ENCODE peak calls at places on chromosome 4, in five cellular contexts. G is cardiac muscle cell, E is K562, Q is heart right ventricle, V is psoas muscle. C is an unnamed sample.

GRCh38 chr4:70372760-70373159 is 10.2 kb upstream of the SMR3B start:
- DNase-seq in G (no peak), E (no peak), Q (no peak), V (no peak), C (no peak)

GRCh38 chr4:3292571-3293409 is at the start of gene RGS12:
- DNase-seq in G (peak; percentile 96), E (peak; percentile 92), Q (peak; percentile 96), V (peak; percentile 98), C (peak; percentile 58)

GRCh38 chr4:168164915-168165548 is 72.7 kb downstream of the ANXA10 start:
- DNase-seq in G (no peak), E (no peak), Q (no peak), V (no peak), C (no peak)

GRCh38 chr4:131426023-131426758 is 1722.9 kb upstream of the PCDH10 start:
- DNase-seq in G (no peak), E (no peak), Q (no peak), V (no peak), C (no peak)

GRCh38 chr4:13137400-13137799 is 346.7 kb downstream of the RAB28 start:
- DNase-seq in G (no peak), E (no peak), Q (no peak), V (no peak), C (no peak)

GRCh38 chr4:149164282-149164681 is 651.4 kb downstream of the IQCM start:
- DNase-seq in G (peak; percentile 4), E (no peak), Q (no peak), V (no peak), C (peak; percentile 5)

GRCh38 chr4:172147702-172148101 is 334.5 kb downstream of the GALNTL6 start:
- DNase-seq in G (no peak), E (no peak), Q (no peak), V (no peak), C (no peak)

GRCh38 chr4:141922224-141922623 is 285.8 kb downstream of the IL15 start:
- DNase-seq in G (no peak), E (no peak), Q (no peak), V (no peak), C (no peak)

GRCh38 chr4:54913751-54914526 is 211.5 kb downstream of the KDR start:
- DNase-seq in G (no peak), E (no peak), Q (no peak), V (peak; percentile 48), C (no peak)

GRCh38 chr4:48379587-48380140 is 38.3 kb downstream of the SLAIN2 start:
- DNase-seq in G (no peak), E (no peak), Q (no peak), V (no peak), C (no peak)

GRCh38 chr4:186149872-186150271 is 41.5 kb upstream of the CYP4V2 start:
- DNase-seq in G (peak; percentile 21), E (peak; percentile 58), Q (peak; percentile 70), V (peak; percentile 78), C (no peak)

GRCh38 chr4:109967798-109968520 is 55.3 kb downstream of the EGF start:
- DNase-seq in G (no peak), E (no peak), Q (no peak), V (no peak), C (no peak)

DNA sequence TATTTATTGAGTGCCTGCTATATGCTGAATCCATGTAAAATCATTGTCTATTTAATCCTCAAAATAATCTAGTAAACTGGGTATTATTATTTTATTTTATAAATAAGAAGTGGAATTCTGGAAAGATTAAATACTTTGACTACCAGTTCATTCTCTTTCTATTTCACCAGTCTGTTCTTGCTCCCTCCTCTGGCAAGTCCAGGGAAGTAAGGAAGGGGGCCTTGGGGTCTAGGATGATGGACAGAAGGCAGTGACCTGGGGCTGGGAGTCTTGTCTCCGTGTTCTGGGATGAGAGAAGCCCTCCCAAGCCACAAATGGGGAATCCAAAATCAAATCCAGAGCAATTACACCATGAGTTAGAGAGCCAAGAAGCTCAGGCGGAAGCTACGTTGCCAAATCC is 28.4 kb upstream of the PARM1 start:
- DNase-seq in G (no peak), E (no peak), Q (no peak), V (no peak), C (no peak)
- TF ChIP-seq CTCF in G (no peak), E (no peak), Q (no peak), V (no peak), C (no peak)

GRCh38 chr4:77861500-77861899 is 1.1 kb upstream of the MRPL1 start:
- DNase-seq in G (no peak), E (no peak), Q (no peak), V (no peak), C (no peak)

GRCh38 chr4:77859256-77859655 is 3.4 kb upstream of the MRPL1 start:
- DNase-seq in G (no peak), E (no peak), Q (no peak), V (no peak), C (no peak)

GRCh38 chr4:77865259-77865658 is 2.6 kb downstream of the MRPL1 start:
- DNase-seq in G (no peak), E (no peak), Q (no peak), V (no peak), C (no peak)

GRCh38 chr4:77862478-77863216 is at the start of gene MRPL1:
- DNase-seq in G (peak; percentile 94), E (peak; percentile 94), Q (peak; percentile 83), V (peak; percentile 94), C (peak; percentile 92)
- TF ChIP-seq CTCF in G (no peak), E (no peak), Q (no peak), V (no peak), C (no peak)

GRCh38 chr4:102827674-102828496 is 534 bp upstream of the UBE2D3 start:
- DNase-seq in G (peak; percentile 100), E (peak; percentile 99), Q (peak; percentile 97), V (peak; percentile 100), C (peak; percentile 100)
- TF ChIP-seq CTCF in G (no peak), E (peak; percentile 7), Q (peak; percentile 6), V (no peak), C (no peak)

DNA sequence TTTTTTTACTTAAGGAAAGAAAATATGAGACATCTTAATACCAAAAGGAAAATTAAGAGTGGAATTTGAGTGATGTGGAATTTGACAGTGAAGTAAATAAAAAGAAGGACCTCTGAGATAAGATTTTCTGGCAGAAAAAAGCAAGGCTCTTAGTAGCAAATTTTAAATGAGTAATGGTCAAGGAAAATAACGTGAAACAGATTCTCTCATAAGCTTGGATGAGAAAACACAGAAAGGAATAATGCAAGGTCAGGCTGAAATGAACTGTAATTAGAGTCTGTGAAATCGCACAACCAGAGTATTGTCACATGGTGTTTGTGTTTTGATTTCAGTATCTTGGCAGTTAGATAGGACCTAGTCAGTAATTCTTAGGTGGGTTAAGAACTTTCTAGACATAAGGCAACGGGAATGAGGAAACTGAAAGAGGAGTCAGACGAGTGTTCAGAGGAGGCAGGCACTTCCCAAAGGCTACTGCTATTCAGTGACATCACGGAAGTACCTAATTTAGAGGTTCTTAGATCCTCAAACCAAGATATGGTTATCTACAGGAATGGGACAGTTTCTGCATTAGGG is 34.5 kb downstream of the LIMCH1 start:
- DNase-seq in G (no peak), E (no peak), Q (no peak), V (no peak), C (no peak)
- TF ChIP-seq CTCF in G (no peak), E (no peak), Q (no peak), V (no peak), C (no peak)

C was measured in HFF-Myc.